ENCODE peak calls at places on chromosomes 1 and 21, in six cellular contexts. One of them, this sample, is unnamed.

GRCh38 chr1:195335541-195335940 is 1272.7 kb downstream of the KCNT2 start:
- DNase-seq in GM04503: peak
- DNase-seq in caudate nucleus: no peak
- DNase-seq in GM13977: no peak
- DNase-seq in lower lobe of right lung: no peak
- DNase-seq in fibroblast of mammary gland: no peak
- DNase-seq in this sample: peak

GRCh38 chr21:45228171-45228641 is 59.5 kb downstream of the POFUT2 start:
- DNase-seq in GM04503: peak
- DNase-seq in caudate nucleus: no peak
- DNase-seq in GM13977: no peak
- DNase-seq in lower lobe of right lung: no peak
- DNase-seq in fibroblast of mammary gland: peak
- DNase-seq in this sample: peak

GRCh38 chr1:226736908-226737818 is 1.9 kb downstream of the ITPKB start:
- DNase-seq in GM04503: no peak
- DNase-seq in caudate nucleus: peak
- DNase-seq in GM13977: peak
- DNase-seq in lower lobe of right lung: peak
- DNase-seq in fibroblast of mammary gland: peak
- DNase-seq in this sample: peak

GRCh38 chr1:35568975-35569395 is 4.1 kb upstream of the TFAP2E start:
- DNase-seq in GM04503: no peak
- DNase-seq in caudate nucleus: no peak
- DNase-seq in GM13977: peak
- DNase-seq in lower lobe of right lung: peak
- DNase-seq in fibroblast of mammary gland: peak
- DNase-seq in this sample: peak

GRCh38 chr1:201112173-201112731 is at the start of gene CACNA1S:
- DNase-seq in GM04503: no peak
- DNase-seq in caudate nucleus: no peak
- DNase-seq in GM13977: no peak
- DNase-seq in lower lobe of right lung: no peak
- DNase-seq in fibroblast of mammary gland: no peak
- DNase-seq in this sample: no peak

GRCh38 chr1:51093566-51093965 is 8.5 kb upstream of the C1orf185 start:
- DNase-seq in GM04503: peak
- DNase-seq in caudate nucleus: no peak
- DNase-seq in GM13977: no peak
- DNase-seq in lower lobe of right lung: no peak
- DNase-seq in fibroblast of mammary gland: peak
- DNase-seq in this sample: peak

GRCh38 chr1:243726792-243727502 is 123.1 kb downstream of the AKT3 start:
- DNase-seq in GM04503: no peak
- DNase-seq in caudate nucleus: no peak
- DNase-seq in GM13977: no peak
- DNase-seq in lower lobe of right lung: no peak
- DNase-seq in fibroblast of mammary gland: no peak
- DNase-seq in this sample: no peak

GRCh38 chr1:234654002-234654733 is 44.2 kb upstream of the IRF2BP2 start:
- DNase-seq in GM04503: no peak
- DNase-seq in caudate nucleus: no peak
- DNase-seq in GM13977: no peak
- DNase-seq in lower lobe of right lung: no peak
- DNase-seq in fibroblast of mammary gland: no peak
- DNase-seq in this sample: no peak

GRCh38 chr21:31905444-31906400 is 32.9 kb downstream of the HUNK start:
- DNase-seq in GM04503: no peak
- DNase-seq in caudate nucleus: no peak
- DNase-seq in GM13977: no peak
- DNase-seq in lower lobe of right lung: no peak
- DNase-seq in fibroblast of mammary gland: no peak
- DNase-seq in this sample: peak

This sample was measured in EH.